ENCODE peak calls at places on chromosomes 12 and 14, in seven cellular contexts. K is T47D, U is HCT116, B is SK-N-SH, H is H1, O is K562, S is GM12878. E is an unnamed sample.

GRCh38 chr12:108446766-108447165 is 68.3 kb upstream of the FICD start:
- DNase-seq in B (no peak), K (no peak), S (no peak), H (no peak), U (no peak), O (no peak), E (no peak)

GRCh38 chr14:104428333-104428851 is 151.2 kb upstream of the C14orf180 start:
- DNase-seq in O (no peak), H (no peak), K (no peak), B (no peak), U (no peak), S (no peak), E (no peak)

GRCh38 chr14:57918791-57919190 is 52.9 kb upstream of the SLC35F4 start:
- DNase-seq in K (no peak), B (no peak), U (no peak), H (no peak), S (no peak), O (no peak), E (no peak)

GRCh38 chr12:1006255-1006654 is 15.2 kb downstream of the ERC1 start:
- DNase-seq in S (no peak), B (no peak), H (no peak), O (no peak), U (no peak), K (no peak), E (no peak)

GRCh38 chr14:94307410-94307992 is 14.4 kb upstream of the SERPINA10 start:
- DNase-seq in B (no peak), H (peak), U (peak), O (peak), K (no peak), S (no peak), E (peak)

GRCh38 chr12:85530486-85530885 is 250.5 kb downstream of the ALX1 start:
- DNase-seq in K (no peak), O (no peak), B (no peak), H (no peak), S (no peak), U (no peak), E (no peak)

GRCh38 chr12:45655186-45655585 is 74.3 kb upstream of the ARID2 start:
- DNase-seq in B (peak), S (no peak), K (peak), U (no peak), O (no peak), H (no peak), E (peak)

GRCh38 chr14:49946320-49947141 is 53.6 kb downstream of the ARF6 start:
- DNase-seq in U (no peak), S (no peak), K (no peak), H (no peak), B (peak), O (no peak), E (peak)

GRCh38 chr14:35404496-35405303 is at the start of gene NFKBIA:
- DNase-seq in S (peak), H (peak), O (peak), U (peak), K (peak), B (peak), E (peak)

GRCh38 chr14:20855652-20856291 is 35.4 kb upstream of the RNASE3 start:
- DNase-seq in U (peak), H (peak), B (peak), S (peak), K (peak), O (peak), E (peak)

GRCh38 chr12:108833355-108833733 is 24.0 kb downstream of the SSH1 start:
- DNase-seq in B (no peak), S (no peak), O (no peak), H (no peak), K (no peak), U (peak), E (no peak)

GRCh38 chr14:33477752-33478151 is 473.1 kb downstream of the EGLN3 start:
- DNase-seq in K (no peak), O (no peak), H (no peak), B (no peak), S (no peak), U (no peak), E (no peak)

GRCh38 chr12:47222960-47223847 is 143.4 kb upstream of the AMIGO2 start:
- DNase-seq in K (no peak), U (no peak), B (no peak), S (no peak), O (peak), H (peak), E (no peak)

GRCh38 chr12:508145-508544 is 48.4 kb downstream of the B4GALNT3 start:
- DNase-seq in U (no peak), B (no peak), O (no peak), S (no peak), H (no peak), K (no peak), E (no peak)

GRCh38 chr12:8904665-8905064 is 9.6 kb upstream of the PHC1 start:
- DNase-seq in U (no peak), B (no peak), S (no peak), H (no peak), K (no peak), O (no peak), E (no peak)

GRCh38 chr12:8905546-8905945 is 8.8 kb upstream of the PHC1 start:
- DNase-seq in K (no peak), H (no peak), S (no peak), O (no peak), B (no peak), U (no peak), E (no peak)

GRCh38 chr12:8907513-8907912 is 6.8 kb upstream of the PHC1 start:
- DNase-seq in U (no peak), H (no peak), K (no peak), S (no peak), O (no peak), B (no peak), E (no peak)

GRCh38 chr12:8909752-8910151 is 4.6 kb upstream of the PHC1 start:
- DNase-seq in H (no peak), B (no peak), O (no peak), U (no peak), K (no peak), S (no peak), E (no peak)

GRCh38 chr12:8906781-8907180 is 7.5 kb upstream of the PHC1 start:
- DNase-seq in B (no peak), H (no peak), S (no peak), U (no peak), O (no peak), K (no peak), E (no peak)
- TF ChIP-seq JUND in B (no peak), H (no peak), S (no peak), U (no peak), O (no peak), K (no peak), E (no peak)

GRCh38 chr14:76514599-76514998 is 138.7 kb downstream of the ESRRB start:
- DNase-seq in H (no peak), U (peak), S (no peak), K (no peak), B (no peak), O (peak), E (peak)
- TF ChIP-seq JUND in H (no peak), U (no peak), S (no peak), K (no peak), B (no peak), O (no peak), E (no peak)

GRCh38 chr12:55705802-55706402 is 1.8 kb downstream of the ITGA7 start:
- DNase-seq in B (no peak), U (no peak), O (peak), S (no peak), H (peak), K (no peak), E (no peak)

GRCh38 chr12:55703976-55704761 is 3.5 kb downstream of the ITGA7 start:
- DNase-seq in O (no peak), H (no peak), U (no peak), K (no peak), B (no peak), S (no peak), E (no peak)

GRCh38 chr12:55702861-55703260 is 4.8 kb downstream of the ITGA7 start:
- DNase-seq in O (no peak), U (no peak), B (no peak), H (no peak), K (no peak), S (no peak), E (no peak)

GRCh38 chr12:55704824-55705780 is 2.6 kb downstream of the ITGA7 start:
- DNase-seq in K (no peak), U (no peak), B (no peak), H (no peak), S (no peak), O (no peak), E (peak)

DNA sequence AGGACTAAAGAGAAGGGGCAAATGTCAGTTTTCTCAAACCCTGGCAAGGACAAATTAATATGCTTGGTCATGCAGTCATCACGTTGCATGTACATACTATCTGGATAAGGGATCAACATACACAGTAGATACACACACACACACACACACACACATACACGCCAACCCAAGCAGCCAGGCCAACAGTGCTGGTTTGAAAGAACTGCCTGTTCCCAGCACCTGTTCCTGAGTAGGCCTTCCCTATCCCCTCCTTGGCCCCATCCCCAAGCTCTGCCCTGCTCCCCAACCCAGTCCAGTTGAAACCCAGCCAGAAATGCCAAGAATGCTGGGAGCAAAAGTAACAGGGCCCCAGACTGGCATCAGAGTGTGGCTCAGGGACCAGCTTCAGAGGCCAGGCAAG is 4.4 kb downstream of the ITGA7 start:
- DNase-seq in B (no peak), U (no peak), H (no peak), S (no peak), O (no peak), K (no peak), E (no peak)
- TF ChIP-seq JUND in B (no peak), U (no peak), H (no peak), S (no peak), O (no peak), K (no peak), E (no peak)

GRCh38 chr14:99265571-99265970 is 6.4 kb downstream of the BCL11B start:
- DNase-seq in B (no peak), O (no peak), H (no peak), K (no peak), S (no peak), U (no peak), E (no peak)

GRCh38 chr14:99264691-99265090 is 7.3 kb downstream of the BCL11B start:
- DNase-seq in B (no peak), O (no peak), U (no peak), K (no peak), S (no peak), H (no peak), E (no peak)

GRCh38 chr14:99261916-99262787 is 9.8 kb downstream of the BCL11B start:
- DNase-seq in S (no peak), U (no peak), O (no peak), H (no peak), B (no peak), K (no peak), E (no peak)

GRCh38 chr14:99262977-99263448 is 9.0 kb downstream of the BCL11B start:
- DNase-seq in H (no peak), K (no peak), B (no peak), S (no peak), O (no peak), U (no peak), E (no peak)

GRCh38 chr14:99263564-99264330 is 8.2 kb downstream of the BCL11B start:
- DNase-seq in O (no peak), S (no peak), B (no peak), K (no peak), H (no peak), U (no peak), E (no peak)
- TF ChIP-seq JUND in O (no peak), S (no peak), B (no peak), K (no peak), H (no peak), U (no peak), E (no peak)

GRCh38 chr12:55737581-55738112 is 5.3 kb upstream of the GDF11 start:
- DNase-seq in B (peak), K (no peak), H (no peak), S (no peak), O (no peak), U (no peak), E (no peak)

GRCh38 chr12:55739025-55739378 is 3.9 kb upstream of the GDF11 start:
- DNase-seq in O (no peak), B (no peak), H (no peak), U (no peak), S (no peak), K (no peak), E (no peak)

GRCh38 chr12:55736780-55737580 is 5.9 kb upstream of the GDF11 start:
- DNase-seq in S (no peak), H (peak), U (peak), O (peak), K (no peak), B (peak), E (peak)

GRCh38 chr12:55736076-55736475 is 6.8 kb upstream of the GDF11 start:
- DNase-seq in B (no peak), O (no peak), H (no peak), U (no peak), K (no peak), S (no peak), E (no peak)

DNA sequence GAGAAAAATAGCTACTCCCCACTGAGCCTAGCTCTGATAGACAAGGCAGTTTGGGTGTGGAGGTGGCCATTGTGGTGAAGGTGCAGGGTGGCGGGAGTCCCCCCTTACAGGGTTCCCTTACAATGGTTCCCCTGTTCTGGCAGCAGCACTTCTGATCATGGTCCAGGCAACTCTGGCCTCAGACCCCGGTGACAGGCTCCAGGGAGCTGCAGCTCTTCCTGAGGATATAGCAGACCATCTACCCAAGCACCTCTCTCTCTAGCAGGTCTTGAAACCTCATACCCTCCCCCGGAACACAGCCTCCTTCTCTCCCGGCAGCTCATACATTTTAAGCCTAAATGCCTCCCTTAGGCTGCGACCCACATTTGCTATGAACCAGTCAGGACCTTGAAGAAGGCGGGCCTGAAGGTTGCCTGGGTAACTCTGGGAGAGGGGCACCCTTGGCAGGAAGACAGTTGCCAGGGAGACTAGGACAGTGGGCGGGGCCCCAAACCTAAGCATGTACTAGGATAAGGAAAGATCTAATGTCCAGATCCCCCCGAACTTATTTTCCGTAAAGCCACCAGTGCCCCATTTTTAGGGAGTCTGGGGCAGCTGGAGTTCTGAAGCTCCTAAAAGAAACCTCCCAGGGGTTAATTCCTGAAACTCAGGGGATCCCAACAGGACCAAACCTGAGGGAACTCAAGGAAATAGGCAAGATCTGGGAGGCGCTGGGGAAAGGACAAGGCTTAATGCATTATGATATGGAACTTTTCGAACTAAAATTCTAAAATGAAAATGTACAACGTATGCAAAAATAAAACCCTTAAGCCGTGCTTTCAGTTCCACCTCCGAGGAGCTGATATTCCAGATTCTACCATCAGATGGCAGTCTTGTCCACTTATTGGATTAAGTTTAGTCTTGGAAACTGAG is 4.6 kb upstream of the GDF11 start:
- DNase-seq in K (no peak), B (peak), S (peak), H (peak), U (peak), O (peak), E (peak)
- TF ChIP-seq JUND in K (no peak), B (no peak), S (no peak), H (no peak), U (no peak), O (no peak), E (no peak)

GRCh38 chr12:72677187-72677586 is 405.0 kb downstream of the TRHDE start:
- DNase-seq in U (no peak), O (no peak), B (no peak), K (no peak), H (no peak), S (no peak), E (no peak)
- TF ChIP-seq JUND in U (no peak), O (no peak), B (no peak), K (no peak), H (no peak), S (no peak), E (no peak)

DNA sequence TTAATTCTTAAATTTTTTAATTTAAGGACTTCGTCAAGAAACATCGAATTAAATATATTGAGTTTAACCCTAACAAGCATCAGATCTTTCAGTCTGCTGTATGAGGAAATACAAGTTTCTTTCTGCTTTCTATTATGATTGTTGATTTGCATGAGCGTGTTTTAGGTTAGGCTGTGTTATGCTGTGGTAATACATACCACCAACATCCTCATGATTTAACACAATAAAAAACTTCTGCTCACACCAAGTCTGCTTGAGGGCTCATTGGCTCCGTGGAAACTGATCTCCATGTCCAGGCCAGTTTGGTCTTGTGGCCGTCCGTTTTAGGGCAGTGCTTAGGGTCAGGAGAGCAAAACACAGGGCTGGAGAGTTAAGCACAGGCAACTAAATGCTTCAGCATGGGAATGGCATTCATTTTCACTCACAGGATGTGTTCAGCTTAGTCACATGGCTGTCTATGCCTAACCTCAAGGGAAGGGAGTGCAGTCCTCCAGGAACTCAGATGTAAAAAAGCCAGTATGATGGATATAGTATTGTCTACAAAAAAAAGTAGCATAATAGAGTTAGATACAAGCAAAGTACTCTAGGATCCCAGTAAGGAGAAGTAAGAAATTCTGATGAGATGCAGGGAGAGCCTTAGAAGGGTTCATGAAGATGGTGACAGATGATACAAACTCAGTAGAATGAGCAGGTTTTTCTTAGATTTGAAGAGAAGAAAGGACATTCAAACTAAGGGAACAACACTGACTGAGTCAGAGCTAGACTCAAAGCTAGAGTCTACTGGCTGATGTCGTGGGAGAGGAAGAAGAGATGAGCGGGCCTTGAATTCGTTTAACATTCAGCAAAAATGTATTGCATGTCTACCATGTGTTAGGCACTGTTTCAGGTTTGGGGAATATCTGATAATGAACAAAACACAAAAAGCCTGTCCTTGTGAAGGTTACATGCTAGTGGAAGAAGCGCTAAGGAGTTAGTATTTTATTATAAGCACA is 16.3 kb downstream of the MARK3 start:
- DNase-seq in O (no peak), S (no peak), B (no peak), U (no peak), H (no peak), K (no peak), E (no peak)
- TF ChIP-seq JUND in O (no peak), S (no peak), B (no peak), U (no peak), H (no peak), K (no peak), E (no peak)

E was measured in HepG2.